ENCODE peak calls at places on chromosomes 16 and 17, in five cellular contexts. U is endothelial cell of umbilical vein; C is naive thymus-derived CD4-positive, alpha-beta T cell; O is heart left ventricle; D is cardiac muscle cell. S is an unnamed sample. For H3K4me1, the result is how much of the 10 kb centered on the place peaks cover.

GRCh38 chr16:5653789-5654188 is 556.2 kb upstream of the EEF2KMT start:
- DNase-seq in U (no peak), C (no peak), O (no peak), D (no peak), S (no peak)

GRCh38 chr16:83979456-83979855 is 11.4 kb downstream of the NECAB2 start:
- DNase-seq in U (no peak), C (no peak), O (no peak), D (no peak), S (no peak)

GRCh38 chr16:4948903-4949766 is 9.0 kb upstream of the SEC14L5 start:
- DNase-seq in U (no peak), C (no peak), O (no peak), D (no peak), S (no peak)

GRCh38 chr17:27664606-27664965 is 33.6 kb downstream of the LGALS9 start:
- DNase-seq in U (no peak), C (no peak), O (no peak), D (no peak), S (no peak)

GRCh38 chr17:71922439-71922838 is 198.4 kb upstream of the SOX9 start:
- DNase-seq in U (no peak), C (no peak), O (no peak), D (no peak), S (no peak)

GRCh38 chr17:78762007-78762406 is 20.1 kb downstream of the CYTH1 start:
- DNase-seq in U (peak), C (no peak), O (no peak), D (no peak), S (no peak)

GRCh38 chr17:40625311-40625710 is 22.3 kb downstream of the SMARCE1 start:
- DNase-seq in U (no peak), C (no peak), O (no peak), D (no peak), S (no peak)

GRCh38 chr16:59950431-59950830 is 1216.3 kb upstream of the GOT2 start:
- DNase-seq in U (no peak), C (no peak), O (no peak), D (no peak), S (no peak)

GRCh38 chr16:3974751-3975150 is 94.2 kb upstream of the CREBBP start:
- DNase-seq in U (no peak), C (no peak), O (no peak), D (no peak), S (no peak)

GRCh38 chr16:3012828-3013420 is at the start of gene CLDN9:
- DNase-seq in U (no peak), C (no peak), O (no peak), D (peak), S (peak)

GRCh38 chr17:58504826-58505351 is 9.5 kb downstream of the MTMR4 start:
- DNase-seq in U (no peak), C (no peak), O (no peak), D (no peak), S (no peak)

GRCh38 chr17:58344791-58345157 is 7.2 kb downstream of the SUPT4H1 start:
- DNase-seq in U (no peak), C (no peak), O (no peak), D (no peak), S (no peak)

GRCh38 chr17:59141860-59142259 is 13.1 kb downstream of the SKA2 start:
- DNase-seq in U (no peak), C (no peak), O (no peak), D (no peak), S (no peak)

GRCh38 chr17:82245144-82246039 is 16.6 kb downstream of the SLC16A3 start:
- DNase-seq in U (no peak), C (no peak), O (no peak), D (no peak), S (no peak)

GRCh38 chr16:89343501-89344291 is 126.2 kb downstream of the ZNF778 start:
- DNase-seq in U (no peak), C (no peak), O (no peak), D (no peak), S (no peak)

GRCh38 chr16:66274335-66275110 is 92.0 kb upstream of the CDH5 start:
- DNase-seq in U (peak), C (no peak), O (no peak), D (no peak), S (no peak)

GRCh38 chr17:2266045-2266864 is 37.3 kb downstream of the SMG6 start:
- DNase-seq in U (peak), C (peak), O (no peak), D (no peak), S (peak)

GRCh38 chr16:3101018-3101840 is 2.1 kb upstream of the ZSCAN10 start:
- DNase-seq in U (peak), C (no peak), O (no peak), D (peak), S (no peak)

GRCh38 chr16:57941016-57941656 is 29.8 kb downstream of the CNGB1 start:
- DNase-seq in U (peak), C (no peak), O (peak), D (no peak), S (peak)

GRCh38 chr16:22192261-22193133 is 13.6 kb upstream of the EEF2K start:
- DNase-seq in U (peak), C (peak), O (peak), D (peak), S (peak)

GRCh38 chr17:82765357-82765756 is 13.5 kb downstream of the TBCD start:
- DNase-seq in U (no peak), C (no peak), O (no peak), D (no peak), S (no peak)

GRCh38 chr17:19645608-19646250 is 2.8 kb upstream of the ALDH3A2 start:
- DNase-seq in U (peak), C (peak), O (no peak), D (peak), S (no peak)

GRCh38 chr17:79050591-79050990 is 24.0 kb upstream of the ENGASE start:
- DNase-seq in U (no peak), C (no peak), O (no peak), D (no peak), S (no peak)

GRCh38 chr17:15134363-15134762 is 130.8 kb downstream of the PMP22 start:
- DNase-seq in U (no peak), C (no peak), O (no peak), D (no peak), S (no peak)

GRCh38 chr17:78715000-78715771 is 66.9 kb downstream of the CYTH1 start:
- DNase-seq in U (peak), C (no peak), O (no peak), D (no peak), S (no peak)

GRCh38 chr17:63039342-63039741 is 73.3 kb downstream of the TANC2 start:
- DNase-seq in U (no peak), C (no peak), O (no peak), D (no peak), S (no peak)

GRCh38 chr17:63033142-63033541 is 67.1 kb downstream of the TANC2 start:
- DNase-seq in U (no peak), C (no peak), O (no peak), D (no peak), S (no peak)

GRCh38 chr17:63035271-63035670 is 69.2 kb downstream of the TANC2 start:
- DNase-seq in U (no peak), C (no peak), O (no peak), D (no peak), S (no peak)

GRCh38 chr17:63032141-63032540 is 66.1 kb downstream of the TANC2 start:
- DNase-seq in U (no peak), C (no peak), O (no peak), D (no peak), S (no peak)

DNA sequence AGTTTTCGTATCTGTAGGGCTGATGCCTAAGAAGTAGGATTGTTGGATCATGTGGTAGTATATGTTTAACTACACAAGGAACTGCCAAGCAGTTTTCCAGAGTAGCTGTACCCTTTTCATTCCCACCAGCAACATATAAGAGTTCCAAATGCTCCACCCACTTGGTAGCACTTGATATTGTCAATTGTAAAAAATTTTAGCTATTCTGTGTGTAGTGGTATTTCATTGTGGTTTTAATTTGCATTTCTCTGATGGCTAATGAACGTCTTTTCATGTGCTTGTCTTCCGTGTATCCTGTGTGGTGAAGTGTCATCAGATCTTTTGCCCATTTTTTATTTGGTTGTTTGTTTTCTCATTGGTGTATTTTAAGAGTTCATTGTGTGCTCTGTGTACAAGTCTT is 69.7 kb downstream of the TANC2 start:
- DNase-seq in U (no peak), C (no peak), O (no peak), D (no peak), S (no peak)
- H3K4me3 ChIP-seq in U (no peak), C (no peak), O (no peak), D (no peak), S (no peak)

GRCh38 chr17:21208352-21208751 is 5.6 kb downstream of the TMEM11 start:
- DNase-seq in U (no peak), C (no peak), O (no peak), D (no peak), S (no peak)
- H3K4me1 ChIP-seq in U (under half), C (under half), O (half or more), D (under half), S (under half)

GRCh38 chr16:51670527-51670926 is 519.5 kb upstream of the SALL1 start:
- DNase-seq in U (no peak), C (no peak), O (no peak), D (no peak), S (no peak)
- H3K4me3 ChIP-seq in U (no peak), C (no peak), O (no peak), D (no peak), S (no peak)

GRCh38 chr16:85640254-85640558 is 27.1 kb downstream of the GSE1 start:
- DNase-seq in U (no peak), C (no peak), O (no peak), D (no peak), S (no peak)

GRCh38 chr16:85638248-85638647 is 25.1 kb downstream of the GSE1 start:
- DNase-seq in U (no peak), C (no peak), O (no peak), D (no peak), S (no peak)

GRCh38 chr16:85637808-85638186 is 24.7 kb downstream of the GSE1 start:
- DNase-seq in U (no peak), C (no peak), O (no peak), D (no peak), S (peak)

GRCh38 chr16:85639529-85640253 is 26.6 kb downstream of the GSE1 start:
- DNase-seq in U (no peak), C (no peak), O (peak), D (no peak), S (no peak)

GRCh38 chr16:85638695-85639409 is 25.7 kb downstream of the GSE1 start:
- DNase-seq in U (no peak), C (no peak), O (no peak), D (no peak), S (no peak)
- H3K4me1 ChIP-seq in U (under half), C (under half), O (half or more), D (under half), S (under half)